ENCODE peak calls at places on chromosome X, in nine cellular contexts. D, X, R, K, Z, L, A, N and O are unnamed samples.

GRCh38 chrX:20743054-20743453 is 476.3 kb upstream of the RPS6KA3 start:
- DNase-seq in D (no peak), X (no peak), R (no peak), K (no peak), Z (peak; percentile 31), L (no peak), A (no peak), N (no peak), O (no peak)

GRCh38 chrX:102604327-102604726 is 5.0 kb downstream of the ARMCX5 start:
- DNase-seq in D (no peak), X (no peak), R (no peak), K (no peak), Z (no peak), L (no peak), A (no peak), N (no peak), O (no peak)

GRCh38 chrX:109879991-109880390 is 122.9 kb upstream of the TMEM164 start:
- DNase-seq in D (no peak), X (no peak), R (no peak), K (no peak), Z (no peak), L (no peak), A (no peak), N (no peak), O (peak; percentile 84)

GRCh38 chrX:9429767-9430166 is 35.1 kb upstream of the TBL1X start:
- DNase-seq in D (no peak), X (no peak), R (no peak), K (no peak), Z (peak; percentile 25), L (no peak), A (no peak), N (no peak), O (no peak)

GRCh38 chrX:41441934-41442823 is 5.0 kb upstream of the NYX start:
- DNase-seq in D (peak; percentile 88), X (peak; percentile 54), R (peak; percentile 85), K (peak; percentile 78), Z (peak; percentile 94), L (peak; percentile 88), A (peak; percentile 84), N (peak; percentile 45), O (peak; percentile 94)

GRCh38 chrX:100995469-100995868 is 26.0 kb downstream of the ARL13A start:
- DNase-seq in D (peak; percentile 88), X (peak; percentile 91), R (peak; percentile 11), K (peak; percentile 70), Z (no peak), L (no peak), A (peak; percentile 41), N (peak; percentile 87), O (peak; percentile 83)

GRCh38 chrX:13387656-13388421 is 68.0 kb upstream of the ATXN3L start:
- DNase-seq in D (peak; percentile 75), X (peak; percentile 80), R (no peak), K (peak; percentile 58), Z (no peak), L (no peak), A (peak; percentile 22), N (peak; percentile 76), O (no peak)

GRCh38 chrX:74421181-74422028 is at the start of gene SLC16A2:
- DNase-seq in D (peak; percentile 75), X (peak; percentile 83), R (peak; percentile 81), K (peak; percentile 64), Z (peak; percentile 86), L (no peak), A (peak; percentile 72), N (peak; percentile 76), O (peak; percentile 95)

GRCh38 chrX:40262641-40263560 is 165.1 kb upstream of the BCOR start:
- DNase-seq in D (peak; percentile 65), X (peak; percentile 62), R (peak; percentile 32), K (peak; percentile 29), Z (no peak), L (no peak), A (peak; percentile 37), N (peak; percentile 51), O (peak; percentile 91)
- H2AFZ ChIP-seq in D (peak overlapping the region; percentile 60), X (no peak overlapping the region), R (no peak overlapping the region), K (no peak overlapping the region), Z (no peak overlapping the region), L (no peak overlapping the region), A (no peak overlapping the region), N (peak overlapping the region; percentile 18), O (peak overlapping the region; percentile 41)

DNA sequence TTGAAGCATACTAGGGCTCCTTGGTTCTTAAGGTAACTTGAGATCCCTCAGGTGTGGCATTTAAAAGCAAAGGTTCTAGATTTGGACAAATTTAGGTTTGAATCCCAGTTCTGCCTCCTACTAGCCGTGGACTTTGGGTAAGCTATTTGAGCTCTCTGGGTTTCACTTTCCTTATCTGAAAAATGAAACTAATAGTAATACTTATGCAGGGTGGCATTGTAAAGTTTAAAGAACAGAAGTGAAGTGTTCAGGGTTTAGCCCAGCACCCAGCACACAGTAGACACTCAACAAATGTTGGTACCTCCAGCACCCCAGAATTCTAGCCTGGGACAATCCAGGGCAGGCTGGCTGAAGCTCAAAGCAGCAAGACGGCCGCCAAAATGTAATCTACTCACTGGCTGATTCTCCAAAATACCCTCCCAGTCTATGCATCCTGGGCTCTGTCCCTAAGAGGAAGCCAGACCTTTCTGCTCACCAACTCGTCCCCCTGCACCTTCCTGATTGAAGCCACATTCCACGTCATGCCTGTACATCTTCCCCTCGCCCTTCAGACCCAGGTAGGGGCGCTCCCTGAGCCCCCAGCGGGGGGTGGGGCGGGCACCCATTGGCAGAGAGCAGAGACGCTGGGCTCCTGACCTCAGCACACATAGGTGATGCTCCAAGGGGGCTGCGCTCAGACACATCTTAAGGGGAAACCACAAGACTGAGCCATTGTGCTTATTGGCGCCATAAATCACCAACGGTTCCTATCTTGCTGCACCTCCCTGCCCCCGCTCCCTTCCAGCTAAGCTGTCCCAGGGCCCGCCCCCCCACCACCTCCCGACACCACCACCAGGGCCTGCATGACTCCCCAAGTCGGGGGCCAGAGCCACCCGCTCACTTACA is 160.6 kb downstream of the BCOR start:
- DNase-seq in D (no peak), X (no peak), R (no peak), K (no peak), Z (no peak), L (no peak), A (no peak), N (no peak), O (no peak)
- H2AFZ ChIP-seq in D (no peak overlapping the region), X (no peak overlapping the region), R (no peak overlapping the region), K (no peak overlapping the region), Z (no peak overlapping the region), L (peak overlapping the region; percentile 74), A (no peak overlapping the region), N (no peak overlapping the region), O (no peak overlapping the region)

GRCh38 chrX:14964500-14964899 is 91.3 kb downstream of the MOSPD2 start:
- DNase-seq in D (peak; percentile 40), X (peak; percentile 33), R (no peak), K (peak; percentile 56), Z (no peak), L (no peak), A (peak; percentile 62), N (peak; percentile 14), O (no peak)
- H2AFZ ChIP-seq in D (peak overlapping the region; percentile 56), X (no peak overlapping the region), R (no peak overlapping the region), K (peak overlapping the region; percentile 62), Z (peak overlapping the region; percentile 84), L (no peak overlapping the region), A (peak overlapping the region; percentile 51), N (no peak overlapping the region), O (no peak overlapping the region)

DNA sequence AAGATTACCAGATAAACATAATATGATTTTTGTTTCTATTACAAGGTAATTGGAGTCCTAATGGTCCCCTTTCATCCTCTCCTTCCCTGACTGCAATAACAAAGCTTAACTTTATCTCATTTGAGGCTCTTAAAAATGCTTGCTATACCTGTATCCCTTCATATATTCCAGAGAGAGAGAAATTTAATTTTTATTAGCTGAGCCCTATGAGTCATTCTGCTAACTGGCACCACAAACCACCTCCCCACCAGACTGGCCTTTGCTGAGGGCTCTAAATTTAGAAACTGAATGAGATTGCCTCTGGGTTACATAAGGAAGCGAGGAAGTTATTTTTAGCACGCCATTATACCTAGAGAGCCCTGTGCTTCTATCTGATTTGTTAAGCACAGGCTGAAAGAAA is 27.4 kb downstream of the CBLL2 start:
- DNase-seq in D (peak; percentile 77), X (peak; percentile 72), R (peak; percentile 31), K (peak; percentile 67), Z (peak; percentile 19), L (no peak), A (peak; percentile 75), N (peak; percentile 68), O (peak; percentile 44)
- H2AFZ ChIP-seq in D (peak overlapping the region; percentile 53), X (no peak overlapping the region), R (no peak overlapping the region), K (no peak overlapping the region), Z (peak overlapping the region; percentile 66), L (no peak overlapping the region), A (peak overlapping the region; percentile 64), N (peak overlapping the region; percentile 26), O (peak overlapping the region; percentile 25)

GRCh38 chrX:34350552-34350951 is 218.4 kb upstream of the FAM47A start:
- DNase-seq in D (no peak), X (no peak), R (no peak), K (no peak), Z (no peak), L (no peak), A (peak; percentile 3), N (no peak), O (no peak)
- H2AFZ ChIP-seq in D (no peak overlapping the region), X (no peak overlapping the region), R (no peak overlapping the region), K (no peak overlapping the region), Z (no peak overlapping the region), L (no peak overlapping the region), A (no peak overlapping the region), N (no peak overlapping the region), O (no peak overlapping the region)

GRCh38 chrX:151396827-151397740 is at the start of gene VMA21:
- DNase-seq in D (peak; percentile 91), X (peak; percentile 87), R (peak; percentile 92), K (peak; percentile 71), Z (peak; percentile 91), L (peak; percentile 83), A (peak; percentile 81), N (peak; percentile 74), O (peak; percentile 95)
- H2AFZ ChIP-seq in D (peak within 1 kb of the TSS; percentile 93), X (peak within 1 kb of the TSS; percentile 2), R (peak within 1 kb of the TSS; percentile 88), K (peak within 1 kb of the TSS; percentile 78), Z (peak within 1 kb of the TSS; percentile 97), L (peak within 1 kb of the TSS; percentile 80), A (peak within 1 kb of the TSS; percentile 99), N (peak within 1 kb of the TSS; percentile 86), O (peak within 1 kb of the TSS; percentile 89)